ENCODE peak calls at places on chromosomes 5 and 9, in nine cellular contexts. X, Y, F, U, R, M, V, P and B are unnamed samples.

GRCh38 chr5:167128581-167128980 is 1162.9 kb upstream of the WWC1 start:
- DNase-seq in X (no peak), Y (no peak), F (no peak), U (no peak), R (no peak), M (no peak), V (no peak), P (no peak), B (no peak)

GRCh38 chr9:20512106-20512505 is 110.2 kb downstream of the MLLT3 start:
- DNase-seq in X (no peak), Y (no peak), F (peak; percentile 79), U (no peak), R (no peak), M (no peak), V (no peak), P (peak; percentile 85), B (no peak)

GRCh38 chr9:93984860-93985259 is 29.7 kb upstream of the BARX1 start:
- DNase-seq in X (no peak), Y (no peak), F (no peak), U (no peak), R (no peak), M (no peak), V (no peak), P (no peak), B (no peak)

GRCh38 chr5:160445132-160445531 is 23.5 kb downstream of the PTTG1 start:
- DNase-seq in X (no peak), Y (no peak), F (no peak), U (no peak), R (no peak), M (no peak), V (no peak), P (no peak), B (no peak)

GRCh38 chr5:150457112-150457511 is 7.6 kb upstream of the RPS14 start:
- DNase-seq in X (no peak), Y (no peak), F (no peak), U (no peak), R (no peak), M (no peak), V (no peak), P (no peak), B (no peak)

GRCh38 chr9:14350766-14351165 is 36.8 kb upstream of the NFIB start:
- DNase-seq in X (no peak), Y (peak; percentile 24), F (no peak), U (no peak), R (no peak), M (no peak), V (no peak), P (no peak), B (no peak)

GRCh38 chr5:10711562-10711961 is 49.5 kb downstream of the DAP start:
- DNase-seq in X (no peak), Y (no peak), F (no peak), U (no peak), R (no peak), M (no peak), V (no peak), P (no peak), B (no peak)

GRCh38 chr5:137101544-137101943 is 397.6 kb downstream of the SPOCK1 start:
- DNase-seq in X (no peak), Y (no peak), F (no peak), U (no peak), R (no peak), M (no peak), V (no peak), P (peak; percentile 81), B (no peak)

GRCh38 chr5:82276800-82277612 is 1.1 kb downstream of the RPS23 start:
- DNase-seq in X (no peak), Y (no peak), F (no peak), U (no peak), R (no peak), M (no peak), V (no peak), P (no peak), B (no peak)

GRCh38 chr9:134735441-134736175 is 94.0 kb downstream of the COL5A1 start:
- DNase-seq in X (no peak), Y (peak; percentile 86), F (no peak), U (no peak), R (no peak), M (no peak), V (no peak), P (peak; percentile 39), B (no peak)